ENCODE peak calls at places on chromosome 11, in six cellular contexts. One of them, this sample, is unnamed. For H3K4me1, the result is how much of the 10 kb centered on the place peaks cover.

GRCh38 chr11:132782102-132782501 is 750.2 kb downstream of the OPCML start:
- DNase-seq in hepatocyte: no peak
- DNase-seq in SJSA1: no peak
- DNase-seq in trophoblast cell: no peak
- DNase-seq in left ventricle myocardium inferior: no peak
- DNase-seq in transverse colon: no peak
- DNase-seq in this sample: no peak

GRCh38 chr11:122900803-122901202 is 18.2 kb downstream of the JHY start:
- DNase-seq in transverse colon: no peak
- DNase-seq in trophoblast cell: no peak
- DNase-seq in hepatocyte: no peak
- DNase-seq in SJSA1: no peak
- DNase-seq in left ventricle myocardium inferior: no peak
- DNase-seq in this sample: no peak

GRCh38 chr11:2569321-2569721 is 124.5 kb downstream of the KCNQ1 start:
- DNase-seq in trophoblast cell: no peak
- DNase-seq in left ventricle myocardium inferior: peak
- DNase-seq in transverse colon: no peak
- DNase-seq in SJSA1: no peak
- DNase-seq in hepatocyte: no peak
- DNase-seq in this sample: no peak

GRCh38 chr11:19087658-19088057 is 27.1 kb upstream of the MRGPRX2 start:
- DNase-seq in transverse colon: no peak
- DNase-seq in hepatocyte: no peak
- DNase-seq in trophoblast cell: no peak
- DNase-seq in left ventricle myocardium inferior: no peak
- DNase-seq in SJSA1: no peak
- DNase-seq in this sample: no peak

GRCh38 chr11:116348226-116348625 is 424.6 kb downstream of the BUD13 start:
- DNase-seq in transverse colon: no peak
- DNase-seq in SJSA1: no peak
- DNase-seq in hepatocyte: no peak
- DNase-seq in left ventricle myocardium inferior: no peak
- DNase-seq in trophoblast cell: no peak
- DNase-seq in this sample: no peak

GRCh38 chr11:32210601-32211000 is 119.7 kb downstream of the RCN1 start:
- DNase-seq in trophoblast cell: no peak
- DNase-seq in hepatocyte: no peak
- DNase-seq in left ventricle myocardium inferior: no peak
- DNase-seq in SJSA1: no peak
- DNase-seq in transverse colon: no peak
- DNase-seq in this sample: no peak

GRCh38 chr11:81840375-81840774 is 893.3 kb downstream of the FAM181B start:
- DNase-seq in transverse colon: no peak
- DNase-seq in hepatocyte: no peak
- DNase-seq in trophoblast cell: no peak
- DNase-seq in left ventricle myocardium inferior: no peak
- DNase-seq in SJSA1: no peak
- DNase-seq in this sample: no peak

GRCh38 chr11:2772544-2773031 is 72.8 kb upstream of the KCNQ1OT1 start:
- DNase-seq in left ventricle myocardium inferior: no peak
- DNase-seq in hepatocyte: no peak
- DNase-seq in trophoblast cell: no peak
- DNase-seq in SJSA1: peak
- DNase-seq in transverse colon: peak
- DNase-seq in this sample: no peak

GRCh38 chr11:111814567-111814966 is 48.4 kb upstream of the PPP2R1B start:
- DNase-seq in left ventricle myocardium inferior: no peak
- DNase-seq in trophoblast cell: peak
- DNase-seq in SJSA1: no peak
- DNase-seq in hepatocyte: no peak
- DNase-seq in transverse colon: no peak
- DNase-seq in this sample: no peak

GRCh38 chr11:134406264-134407185 is 5.5 kb downstream of the B3GAT1 start:
- DNase-seq in SJSA1: no peak
- DNase-seq in hepatocyte: no peak
- DNase-seq in trophoblast cell: no peak
- DNase-seq in left ventricle myocardium inferior: no peak
- DNase-seq in transverse colon: no peak
- DNase-seq in this sample: no peak

GRCh38 chr11:67372993-67373915 is at the start of gene CLCF1:
- DNase-seq in transverse colon: peak
- DNase-seq in left ventricle myocardium inferior: peak
- DNase-seq in SJSA1: peak
- DNase-seq in hepatocyte: peak
- DNase-seq in trophoblast cell: peak
- DNase-seq in this sample: peak

GRCh38 chr11:87439981-87440760 is 402.4 kb downstream of the TMEM135 start:
- DNase-seq in hepatocyte: no peak
- DNase-seq in SJSA1: no peak
- DNase-seq in trophoblast cell: no peak
- DNase-seq in left ventricle myocardium inferior: no peak
- DNase-seq in transverse colon: no peak
- DNase-seq in this sample: no peak

GRCh38 chr11:77064648-77065217 is 2.0 kb upstream of the CAPN5 start:
- DNase-seq in left ventricle myocardium inferior: no peak
- DNase-seq in SJSA1: no peak
- DNase-seq in hepatocyte: no peak
- DNase-seq in transverse colon: no peak
- DNase-seq in trophoblast cell: no peak
- DNase-seq in this sample: no peak

GRCh38 chr11:1075341-1075911 is 752 bp downstream of the MUC2 start:
- DNase-seq in trophoblast cell: no peak
- DNase-seq in hepatocyte: no peak
- DNase-seq in SJSA1: no peak
- DNase-seq in left ventricle myocardium inferior: no peak
- DNase-seq in transverse colon: no peak
- DNase-seq in this sample: no peak

GRCh38 chr11:103862049-103862826 is 174.2 kb upstream of the DDI1 start:
- DNase-seq in left ventricle myocardium inferior: no peak
- DNase-seq in transverse colon: no peak
- DNase-seq in hepatocyte: no peak
- DNase-seq in SJSA1: no peak
- DNase-seq in trophoblast cell: no peak
- DNase-seq in this sample: no peak

GRCh38 chr11:64848214-64848778 is 3.8 kb upstream of the CDC42BPG start:
- DNase-seq in trophoblast cell: no peak
- DNase-seq in transverse colon: no peak
- DNase-seq in hepatocyte: no peak
- DNase-seq in left ventricle myocardium inferior: no peak
- DNase-seq in SJSA1: no peak
- DNase-seq in this sample: no peak

GRCh38 chr11:8346157-8346755 is 82.6 kb upstream of the LMO1 start:
- DNase-seq in hepatocyte: no peak
- DNase-seq in left ventricle myocardium inferior: no peak
- DNase-seq in transverse colon: no peak
- DNase-seq in trophoblast cell: no peak
- DNase-seq in SJSA1: no peak
- DNase-seq in this sample: no peak

GRCh38 chr11:114162719-114163123 is 103.2 kb downstream of the ZBTB16 start:
- DNase-seq in trophoblast cell: peak
- DNase-seq in left ventricle myocardium inferior: peak
- DNase-seq in transverse colon: peak
- DNase-seq in hepatocyte: peak
- DNase-seq in SJSA1: peak
- DNase-seq in this sample: no peak

GRCh38 chr11:27468643-27469332 is 3.8 kb downstream of the LGR4 start:
- DNase-seq in transverse colon: no peak
- DNase-seq in hepatocyte: peak
- DNase-seq in left ventricle myocardium inferior: no peak
- DNase-seq in SJSA1: no peak
- DNase-seq in trophoblast cell: peak
- DNase-seq in this sample: no peak

GRCh38 chr11:70054020-70054419 is 24.1 kb upstream of the ANO1 start:
- DNase-seq in left ventricle myocardium inferior: no peak
- DNase-seq in hepatocyte: no peak
- DNase-seq in SJSA1: peak
- DNase-seq in trophoblast cell: no peak
- DNase-seq in transverse colon: no peak
- DNase-seq in this sample: no peak

GRCh38 chr11:112734207-112734606 is 227.0 kb upstream of the NCAM1 start:
- DNase-seq in SJSA1: peak
- DNase-seq in left ventricle myocardium inferior: no peak
- DNase-seq in hepatocyte: peak
- DNase-seq in transverse colon: no peak
- DNase-seq in trophoblast cell: no peak
- DNase-seq in this sample: no peak

GRCh38 chr11:20162824-20163777 is 2.8 kb upstream of the DBX1 start:
- DNase-seq in left ventricle myocardium inferior: no peak
- DNase-seq in SJSA1: no peak
- DNase-seq in transverse colon: no peak
- DNase-seq in hepatocyte: peak
- DNase-seq in trophoblast cell: no peak
- DNase-seq in this sample: no peak

GRCh38 chr11:115817844-115818565 is 313.8 kb upstream of the CADM1 start:
- DNase-seq in left ventricle myocardium inferior: no peak
- DNase-seq in SJSA1: no peak
- DNase-seq in transverse colon: no peak
- DNase-seq in hepatocyte: no peak
- DNase-seq in trophoblast cell: no peak
- DNase-seq in this sample: no peak

GRCh38 chr11:104823638-104824037 is 74.6 kb downstream of the CASP12 start:
- DNase-seq in trophoblast cell: no peak
- DNase-seq in transverse colon: no peak
- DNase-seq in SJSA1: no peak
- DNase-seq in hepatocyte: no peak
- DNase-seq in left ventricle myocardium inferior: no peak
- DNase-seq in this sample: no peak

GRCh38 chr11:74581954-74582547 is 10.3 kb upstream of the POLD3 start:
- DNase-seq in left ventricle myocardium inferior: no peak
- DNase-seq in trophoblast cell: no peak
- DNase-seq in hepatocyte: peak
- DNase-seq in SJSA1: no peak
- DNase-seq in transverse colon: peak
- DNase-seq in this sample: no peak

GRCh38 chr11:74577624-74578396 is 14.6 kb upstream of the POLD3 start:
- DNase-seq in transverse colon: no peak
- DNase-seq in hepatocyte: no peak
- DNase-seq in left ventricle myocardium inferior: no peak
- DNase-seq in SJSA1: no peak
- DNase-seq in trophoblast cell: no peak
- DNase-seq in this sample: no peak

GRCh38 chr11:74583024-74583624 is 9.3 kb upstream of the POLD3 start:
- DNase-seq in left ventricle myocardium inferior: no peak
- DNase-seq in trophoblast cell: no peak
- DNase-seq in transverse colon: no peak
- DNase-seq in SJSA1: no peak
- DNase-seq in hepatocyte: no peak
- DNase-seq in this sample: no peak

GRCh38 chr11:74575999-74576398 is 16.4 kb upstream of the POLD3 start:
- DNase-seq in left ventricle myocardium inferior: no peak
- DNase-seq in trophoblast cell: no peak
- DNase-seq in hepatocyte: no peak
- DNase-seq in SJSA1: no peak
- DNase-seq in transverse colon: no peak
- DNase-seq in this sample: no peak

GRCh38 chr11:74579577-74580270 is 12.7 kb upstream of the POLD3 start:
- DNase-seq in hepatocyte: no peak
- DNase-seq in left ventricle myocardium inferior: no peak
- DNase-seq in SJSA1: no peak
- DNase-seq in transverse colon: no peak
- DNase-seq in trophoblast cell: no peak
- DNase-seq in this sample: no peak
- H3K4me3 ChIP-seq in hepatocyte: no peak
- H3K4me3 ChIP-seq in left ventricle myocardium inferior: no peak
- H3K4me3 ChIP-seq in SJSA1: no peak
- H3K4me3 ChIP-seq in transverse colon: no peak
- H3K4me3 ChIP-seq in trophoblast cell: no peak
- H3K4me3 ChIP-seq in this sample: no peak

GRCh38 chr11:5691963-5692358 is 2.4 kb downstream of the TRIM22 start:
- DNase-seq in transverse colon: no peak
- DNase-seq in trophoblast cell: no peak
- DNase-seq in left ventricle myocardium inferior: no peak
- DNase-seq in hepatocyte: no peak
- DNase-seq in SJSA1: no peak
- DNase-seq in this sample: no peak

GRCh38 chr11:5694642-5695041 is 5.1 kb downstream of the TRIM22 start:
- DNase-seq in left ventricle myocardium inferior: no peak
- DNase-seq in hepatocyte: no peak
- DNase-seq in trophoblast cell: no peak
- DNase-seq in transverse colon: no peak
- DNase-seq in SJSA1: no peak
- DNase-seq in this sample: no peak

GRCh38 chr11:5700422-5701064 is 11.0 kb downstream of the TRIM22 start:
- DNase-seq in SJSA1: no peak
- DNase-seq in hepatocyte: no peak
- DNase-seq in transverse colon: no peak
- DNase-seq in trophoblast cell: no peak
- DNase-seq in left ventricle myocardium inferior: no peak
- DNase-seq in this sample: no peak

GRCh38 chr11:5698281-5698680 is 8.7 kb downstream of the TRIM22 start:
- DNase-seq in transverse colon: no peak
- DNase-seq in trophoblast cell: no peak
- DNase-seq in hepatocyte: no peak
- DNase-seq in SJSA1: no peak
- DNase-seq in left ventricle myocardium inferior: no peak
- DNase-seq in this sample: no peak

GRCh38 chr11:5696210-5696609 is 6.6 kb downstream of the TRIM22 start:
- DNase-seq in hepatocyte: no peak
- DNase-seq in trophoblast cell: no peak
- DNase-seq in transverse colon: no peak
- DNase-seq in SJSA1: no peak
- DNase-seq in left ventricle myocardium inferior: no peak
- DNase-seq in this sample: no peak
- H3K4me1 ChIP-seq in hepatocyte: under half
- H3K4me1 ChIP-seq in trophoblast cell: under half
- H3K4me1 ChIP-seq in transverse colon: under half
- H3K4me1 ChIP-seq in SJSA1: under half
- H3K4me1 ChIP-seq in left ventricle myocardium inferior: under half
- H3K4me1 ChIP-seq in this sample: half or more

DNA sequence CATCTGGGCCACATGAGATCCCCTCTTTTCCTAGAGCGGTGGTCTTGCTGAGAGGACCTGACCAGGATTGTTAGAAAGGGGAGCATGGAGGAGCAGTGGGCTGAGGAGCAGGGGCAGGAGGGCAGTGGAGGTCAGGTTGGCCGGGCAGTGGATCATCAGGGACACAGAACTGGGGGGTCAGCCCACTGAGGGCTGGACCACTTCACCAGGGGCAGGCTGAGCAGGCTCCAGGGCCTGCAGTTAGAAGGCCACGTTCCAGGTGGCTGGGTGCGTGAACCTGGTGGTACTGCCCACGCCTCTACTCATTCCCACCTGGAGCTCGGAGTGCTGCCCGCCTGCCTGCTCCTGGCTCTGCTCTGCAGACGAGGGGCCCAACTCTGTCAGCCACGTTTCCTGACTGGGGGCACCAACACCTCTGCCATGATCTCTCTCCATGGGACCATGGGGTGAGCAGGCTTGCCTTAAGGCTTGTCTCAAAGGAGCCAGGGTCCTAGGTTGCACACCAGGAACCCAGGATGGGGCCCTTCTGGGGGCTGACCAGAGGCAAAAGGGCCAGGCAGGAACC is 9.7 kb downstream of the MRGPRF start:
- DNase-seq in trophoblast cell: no peak
- DNase-seq in SJSA1: peak
- DNase-seq in transverse colon: peak
- DNase-seq in hepatocyte: no peak
- DNase-seq in left ventricle myocardium inferior: no peak
- DNase-seq in this sample: no peak
- H3K27ac ChIP-seq in trophoblast cell: no peak
- H3K27ac ChIP-seq in SJSA1: no peak
- H3K27ac ChIP-seq in transverse colon: peak
- H3K27ac ChIP-seq in hepatocyte: no peak
- H3K27ac ChIP-seq in left ventricle myocardium inferior: no peak
- H3K27ac ChIP-seq in this sample: no peak

GRCh38 chr11:119434531-119435330 is 11.8 kb upstream of the THY1 start:
- DNase-seq in SJSA1: no peak
- DNase-seq in transverse colon: no peak
- DNase-seq in trophoblast cell: no peak
- DNase-seq in hepatocyte: no peak
- DNase-seq in left ventricle myocardium inferior: no peak
- DNase-seq in this sample: no peak
- H3K4me3 ChIP-seq in SJSA1: no peak
- H3K4me3 ChIP-seq in transverse colon: no peak
- H3K4me3 ChIP-seq in trophoblast cell: peak
- H3K4me3 ChIP-seq in hepatocyte: no peak
- H3K4me3 ChIP-seq in left ventricle myocardium inferior: no peak
- H3K4me3 ChIP-seq in this sample: no peak